ENCODE peak calls at places on chromosomes 3 and 15, in six cellular contexts. One of them, this sample, is unnamed.

GRCh38 chr3:127041264-127041820 is 58.4 kb downstream of the PLXNA1 start:
- DNase-seq in brain microvascular endothelial cell: no peak
- DNase-seq in RWPE2: peak; percentile 43
- DNase-seq in lower lobe of right lung: peak; percentile 43
- DNase-seq in left ventricle myocardium inferior: no peak
- DNase-seq in PC-3: no peak
- DNase-seq in this sample: no peak

GRCh38 chr15:32718822-32719716 is 1.3 kb downstream of the GREM1 start:
- DNase-seq in brain microvascular endothelial cell: no peak
- DNase-seq in RWPE2: peak; percentile 68
- DNase-seq in lower lobe of right lung: peak; percentile 48
- DNase-seq in left ventricle myocardium inferior: no peak
- DNase-seq in PC-3: peak; percentile 16
- DNase-seq in this sample: no peak

GRCh38 chr15:37106490-37107001 is 6.2 kb upstream of the MEIS2 start:
- DNase-seq in brain microvascular endothelial cell: no peak
- DNase-seq in RWPE2: no peak
- DNase-seq in lower lobe of right lung: no peak
- DNase-seq in left ventricle myocardium inferior: peak; percentile 68
- DNase-seq in PC-3: no peak
- DNase-seq in this sample: no peak

GRCh38 chr15:63967616-63968015 is 78.7 kb downstream of the DAPK2 start:
- DNase-seq in brain microvascular endothelial cell: no peak
- DNase-seq in RWPE2: no peak
- DNase-seq in lower lobe of right lung: no peak
- DNase-seq in left ventricle myocardium inferior: no peak
- DNase-seq in PC-3: no peak
- DNase-seq in this sample: no peak

GRCh38 chr3:169286992-169287391 is 376.5 kb downstream of the MECOM start:
- DNase-seq in brain microvascular endothelial cell: no peak
- DNase-seq in RWPE2: no peak
- DNase-seq in lower lobe of right lung: no peak
- DNase-seq in left ventricle myocardium inferior: no peak
- DNase-seq in PC-3: no peak
- DNase-seq in this sample: no peak

GRCh38 chr3:71101014-71101413 is 482.5 kb downstream of the FOXP1 start:
- DNase-seq in brain microvascular endothelial cell: no peak
- DNase-seq in RWPE2: no peak
- DNase-seq in lower lobe of right lung: no peak
- DNase-seq in left ventricle myocardium inferior: no peak
- DNase-seq in PC-3: peak; percentile 93
- DNase-seq in this sample: no peak

GRCh38 chr15:75307778-75308390 is 25.2 kb downstream of the GOLGA6D start:
- DNase-seq in brain microvascular endothelial cell: peak; percentile 18
- DNase-seq in RWPE2: peak; percentile 82
- DNase-seq in lower lobe of right lung: no peak
- DNase-seq in left ventricle myocardium inferior: no peak
- DNase-seq in PC-3: peak; percentile 67
- DNase-seq in this sample: no peak

GRCh38 chr3:177598110-177598833 is 401.0 kb upstream of the TBL1XR1 start:
- DNase-seq in brain microvascular endothelial cell: no peak
- DNase-seq in RWPE2: no peak
- DNase-seq in lower lobe of right lung: no peak
- DNase-seq in left ventricle myocardium inferior: no peak
- DNase-seq in PC-3: no peak
- DNase-seq in this sample: no peak

GRCh38 chr3:149657796-149658443 is at the start of gene WWTR1:
- DNase-seq in brain microvascular endothelial cell: peak; percentile 93
- DNase-seq in RWPE2: peak; percentile 95
- DNase-seq in lower lobe of right lung: peak; percentile 93
- DNase-seq in left ventricle myocardium inferior: peak; percentile 95
- DNase-seq in PC-3: peak; percentile 97
- DNase-seq in this sample: peak; percentile 96

GRCh38 chr3:113677745-113678144 is 18.7 kb downstream of the USF3 start:
- DNase-seq in brain microvascular endothelial cell: no peak
- DNase-seq in RWPE2: no peak
- DNase-seq in lower lobe of right lung: no peak
- DNase-seq in left ventricle myocardium inferior: no peak
- DNase-seq in PC-3: no peak
- DNase-seq in this sample: no peak

GRCh38 chr3:37761583-37761982 is 100.1 kb upstream of the CTDSPL start:
- DNase-seq in brain microvascular endothelial cell: no peak
- DNase-seq in RWPE2: no peak
- DNase-seq in lower lobe of right lung: no peak
- DNase-seq in left ventricle myocardium inferior: no peak
- DNase-seq in PC-3: no peak
- DNase-seq in this sample: no peak

GRCh38 chr3:3134750-3135448 is 8.2 kb downstream of the TRNT1 start:
- DNase-seq in brain microvascular endothelial cell: peak; percentile 36
- DNase-seq in RWPE2: no peak
- DNase-seq in lower lobe of right lung: no peak
- DNase-seq in left ventricle myocardium inferior: no peak
- DNase-seq in PC-3: no peak
- DNase-seq in this sample: no peak

GRCh38 chr3:186940965-186941364 is 10.6 kb downstream of the ST6GAL1 start:
- DNase-seq in brain microvascular endothelial cell: peak; percentile 60
- DNase-seq in RWPE2: no peak
- DNase-seq in lower lobe of right lung: no peak
- DNase-seq in left ventricle myocardium inferior: peak; percentile 58
- DNase-seq in PC-3: no peak
- DNase-seq in this sample: peak; percentile 93

GRCh38 chr3:102796856-102797255 is 362.0 kb downstream of the ZPLD1 start:
- DNase-seq in brain microvascular endothelial cell: no peak
- DNase-seq in RWPE2: no peak
- DNase-seq in lower lobe of right lung: no peak
- DNase-seq in left ventricle myocardium inferior: no peak
- DNase-seq in PC-3: no peak
- DNase-seq in this sample: no peak

DNA sequence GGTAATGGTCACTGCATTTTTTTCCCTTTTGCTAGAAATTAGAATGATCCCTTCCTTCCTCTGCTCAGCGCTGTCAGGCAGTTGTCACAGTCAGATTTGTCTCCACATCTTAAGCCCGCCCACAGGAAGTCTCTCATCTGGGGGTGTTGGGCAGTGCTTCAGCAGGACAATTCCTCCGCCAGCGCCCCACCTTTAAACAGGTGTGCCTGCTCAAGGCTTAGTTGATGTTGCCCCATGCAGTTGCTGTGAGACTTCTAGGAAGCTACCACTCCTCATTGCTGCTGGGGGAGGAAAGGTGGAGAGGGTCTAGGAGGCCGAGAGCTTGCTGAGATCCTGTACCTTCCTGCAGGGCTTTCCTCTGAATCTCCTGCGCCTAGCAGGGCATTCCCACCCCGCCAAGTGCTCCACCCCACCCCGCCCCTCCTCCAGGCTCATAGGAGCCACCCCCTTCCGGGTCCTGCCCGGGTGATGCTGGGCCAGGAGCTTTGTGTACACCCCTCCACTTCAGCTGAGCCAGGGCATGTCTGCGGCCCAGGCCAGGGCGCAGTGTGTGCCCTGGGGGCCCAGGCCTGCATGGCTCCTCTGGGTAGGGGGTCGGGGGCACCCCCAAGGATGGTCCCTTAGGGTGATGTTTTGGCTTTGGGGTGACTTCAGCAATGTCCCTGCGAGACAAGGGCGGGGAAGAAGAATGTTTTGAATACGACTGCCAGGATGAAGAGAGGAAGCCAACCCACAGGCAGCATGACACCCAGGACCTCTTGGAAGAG is 68.7 kb downstream of the TRAK1 start:
- DNase-seq in brain microvascular endothelial cell: no peak
- DNase-seq in RWPE2: peak; percentile 89
- DNase-seq in lower lobe of right lung: peak; percentile 86
- DNase-seq in left ventricle myocardium inferior: peak; percentile 47
- DNase-seq in PC-3: no peak
- DNase-seq in this sample: no peak
- H3K4me3 ChIP-seq in brain microvascular endothelial cell: peak overlapping the region; percentile 29
- H3K4me3 ChIP-seq in RWPE2: peak overlapping the region; percentile 25
- H3K4me3 ChIP-seq in lower lobe of right lung: peak overlapping the region; percentile 42
- H3K4me3 ChIP-seq in left ventricle myocardium inferior: peak overlapping the region; percentile 40
- H3K4me3 ChIP-seq in PC-3: no peak overlapping the region
- H3K4me3 ChIP-seq in this sample: peak overlapping the region; percentile 44

GRCh38 chr3:117114517-117115265 is 405.1 kb downstream of the TUSC7 start:
- DNase-seq in brain microvascular endothelial cell: no peak
- DNase-seq in RWPE2: no peak
- DNase-seq in lower lobe of right lung: no peak
- DNase-seq in left ventricle myocardium inferior: no peak
- DNase-seq in PC-3: no peak
- DNase-seq in this sample: no peak
- H3K27ac ChIP-seq in brain microvascular endothelial cell: no peak overlapping the region
- H3K27ac ChIP-seq in RWPE2: no peak overlapping the region
- H3K27ac ChIP-seq in lower lobe of right lung: no peak overlapping the region
- H3K27ac ChIP-seq in left ventricle myocardium inferior: no peak overlapping the region
- H3K27ac ChIP-seq in PC-3: no peak overlapping the region
- H3K27ac ChIP-seq in this sample: no peak overlapping the region

GRCh38 chr15:84783493-84784251 is 33.5 kb upstream of the ALPK3 start:
- DNase-seq in brain microvascular endothelial cell: no peak
- DNase-seq in RWPE2: no peak
- DNase-seq in lower lobe of right lung: no peak
- DNase-seq in left ventricle myocardium inferior: no peak
- DNase-seq in PC-3: no peak
- DNase-seq in this sample: no peak
- TF ChIP-seq CTCF in brain microvascular endothelial cell: peak; percentile 9
- TF ChIP-seq CTCF in RWPE2: no peak
- TF ChIP-seq CTCF in lower lobe of right lung: no peak
- TF ChIP-seq CTCF in left ventricle myocardium inferior: no peak
- TF ChIP-seq CTCF in PC-3: peak; percentile 32
- TF ChIP-seq CTCF in this sample: no peak

GRCh38 chr3:30607032-30607833 is 832 bp downstream of the TGFBR2 start:
- DNase-seq in brain microvascular endothelial cell: no peak
- DNase-seq in RWPE2: peak; percentile 68
- DNase-seq in lower lobe of right lung: peak; percentile 88
- DNase-seq in left ventricle myocardium inferior: peak; percentile 82
- DNase-seq in PC-3: peak; percentile 58
- DNase-seq in this sample: peak; percentile 87

GRCh38 chr3:30605005-30605404 is 1.4 kb upstream of the TGFBR2 start:
- DNase-seq in brain microvascular endothelial cell: no peak
- DNase-seq in RWPE2: no peak
- DNase-seq in lower lobe of right lung: no peak
- DNase-seq in left ventricle myocardium inferior: no peak
- DNase-seq in PC-3: no peak
- DNase-seq in this sample: no peak

GRCh38 chr3:30604566-30604965 is 1.8 kb upstream of the TGFBR2 start:
- DNase-seq in brain microvascular endothelial cell: no peak
- DNase-seq in RWPE2: no peak
- DNase-seq in lower lobe of right lung: no peak
- DNase-seq in left ventricle myocardium inferior: no peak
- DNase-seq in PC-3: no peak
- DNase-seq in this sample: no peak

GRCh38 chr3:30606301-30607031 is at the start of gene TGFBR2:
- DNase-seq in brain microvascular endothelial cell: peak; percentile 99
- DNase-seq in RWPE2: peak; percentile 98
- DNase-seq in lower lobe of right lung: peak; percentile 98
- DNase-seq in left ventricle myocardium inferior: peak; percentile 96
- DNase-seq in PC-3: peak; percentile 98
- DNase-seq in this sample: peak; percentile 98

GRCh38 chr3:30605706-30606300 is 598 bp upstream of the TGFBR2 start:
- DNase-seq in brain microvascular endothelial cell: no peak
- DNase-seq in RWPE2: no peak
- DNase-seq in lower lobe of right lung: no peak
- DNase-seq in left ventricle myocardium inferior: no peak
- DNase-seq in PC-3: peak; percentile 38
- DNase-seq in this sample: no peak
- H3K4me3 ChIP-seq in brain microvascular endothelial cell: peak overlapping the region; percentile 90
- H3K4me3 ChIP-seq in RWPE2: peak overlapping the region; percentile 98
- H3K4me3 ChIP-seq in lower lobe of right lung: peak overlapping the region; percentile 94
- H3K4me3 ChIP-seq in left ventricle myocardium inferior: peak overlapping the region; percentile 92
- H3K4me3 ChIP-seq in PC-3: peak overlapping the region; percentile 94
- H3K4me3 ChIP-seq in this sample: peak overlapping the region; percentile 96

DNA sequence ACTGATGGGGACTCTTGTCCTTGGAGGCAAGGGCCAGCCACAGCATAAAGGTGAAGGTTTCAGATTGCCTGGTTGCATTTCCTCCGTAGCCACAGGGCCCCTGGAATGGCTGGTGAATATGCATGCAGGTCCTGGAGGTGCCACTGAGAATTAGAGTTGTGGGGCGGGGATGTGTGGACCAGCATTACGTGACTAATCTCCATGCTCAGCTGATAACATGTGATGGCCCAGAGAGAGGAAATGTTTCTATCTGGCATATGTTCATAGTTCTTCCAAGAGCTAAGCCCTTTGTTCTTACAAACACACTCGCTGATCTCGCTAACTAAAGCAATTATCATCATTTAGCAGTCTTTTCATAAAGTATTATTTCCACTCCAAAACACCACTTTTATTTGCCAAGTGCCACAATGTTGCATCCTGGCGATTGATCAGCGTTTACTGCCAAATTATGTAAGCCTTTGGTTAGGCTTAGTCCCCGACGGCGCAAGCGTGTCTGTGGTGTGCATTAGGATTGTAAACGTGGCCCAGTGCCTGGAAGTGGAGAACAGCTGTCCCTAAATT is 55.9 kb downstream of the CGNL1 start:
- DNase-seq in brain microvascular endothelial cell: no peak
- DNase-seq in RWPE2: no peak
- DNase-seq in lower lobe of right lung: no peak
- DNase-seq in left ventricle myocardium inferior: no peak
- DNase-seq in PC-3: no peak
- DNase-seq in this sample: no peak
- H3K27ac ChIP-seq in brain microvascular endothelial cell: no peak overlapping the region
- H3K27ac ChIP-seq in RWPE2: no peak overlapping the region
- H3K27ac ChIP-seq in lower lobe of right lung: peak overlapping the region; percentile 9
- H3K27ac ChIP-seq in left ventricle myocardium inferior: peak overlapping the region; percentile 50
- H3K27ac ChIP-seq in PC-3: no peak overlapping the region
- H3K27ac ChIP-seq in this sample: no peak overlapping the region

GRCh38 chr3:51974277-51974962 is 444 bp upstream of the ABHD14A start:
- DNase-seq in brain microvascular endothelial cell: no peak
- DNase-seq in RWPE2: no peak
- DNase-seq in lower lobe of right lung: peak; percentile 69
- DNase-seq in left ventricle myocardium inferior: no peak
- DNase-seq in PC-3: no peak
- DNase-seq in this sample: peak; percentile 80
- TF ChIP-seq CTCF in brain microvascular endothelial cell: no peak
- TF ChIP-seq CTCF in RWPE2: peak; percentile 83
- TF ChIP-seq CTCF in lower lobe of right lung: peak; percentile 6
- TF ChIP-seq CTCF in left ventricle myocardium inferior: peak; percentile 36
- TF ChIP-seq CTCF in PC-3: peak; percentile 7
- TF ChIP-seq CTCF in this sample: peak; percentile 34